ENCODE peak calls at places on chromosomes 13 and 19, in six cellular contexts. M is EL, F is neural progenitor cell, B is nephron progenitor cell, Z is WERI-Rb-1, G is PC-9. X is an unnamed sample.

GRCh38 chr19:30064021-30064699 is 122.1 kb downstream of the URI1 start:
- DNase-seq in F (no peak), B (no peak), G (no peak), M (no peak), Z (no peak), X (no peak)

GRCh38 chr13:26646603-26647002 is 89.1 kb downstream of the WASF3 start:
- DNase-seq in G (no peak), F (peak), B (no peak), Z (no peak), M (no peak), X (no peak)

GRCh38 chr13:36850790-36851438 is 31.9 kb downstream of the RFXAP start:
- DNase-seq in F (peak), G (no peak), M (peak), Z (peak), B (peak), X (no peak)

GRCh38 chr19:45920458-45920857 is 5.9 kb upstream of the NANOS2 start:
- DNase-seq in M (no peak), Z (peak), F (no peak), B (no peak), G (no peak), X (no peak)

GRCh38 chr19:18735324-18735723 is 51.8 kb downstream of the CRTC1 start:
- DNase-seq in F (no peak), B (no peak), G (no peak), M (no peak), Z (peak), X (no peak)

GRCh38 chr19:15129856-15130580 is 22.8 kb downstream of the SYDE1 start:
- DNase-seq in G (peak), Z (no peak), F (no peak), M (no peak), B (no peak), X (no peak)

GRCh38 chr13:40787062-40787461 is 2.3 kb upstream of the SLC25A15 start:
- DNase-seq in B (no peak), G (no peak), Z (no peak), M (peak), F (no peak), X (no peak)

GRCh38 chr13:74114202-74114601 is 20.0 kb downstream of the KLF12 start:
- DNase-seq in Z (no peak), M (peak), B (no peak), F (no peak), G (no peak), X (no peak)

GRCh38 chr19:18730885-18731513 is 47.5 kb downstream of the CRTC1 start:
- DNase-seq in Z (no peak), B (no peak), G (no peak), F (no peak), M (no peak), X (no peak)

GRCh38 chr19:1273263-1274041 is 1.9 kb upstream of the FAM174C start:
- DNase-seq in M (no peak), Z (peak), B (no peak), F (no peak), G (no peak), X (no peak)

GRCh38 chr19:55593096-55593772 is 6.1 kb downstream of the FIZ1 start:
- DNase-seq in M (no peak), F (no peak), G (no peak), Z (no peak), B (no peak), X (no peak)

GRCh38 chr19:1145635-1146417 is 28.2 kb downstream of the SBNO2 start:
- DNase-seq in Z (no peak), B (no peak), G (no peak), F (no peak), M (no peak), X (no peak)

GRCh38 chr13:33179463-33179862 is 106.1 kb downstream of the STARD13 start:
- DNase-seq in M (no peak), G (no peak), Z (no peak), B (no peak), F (no peak), X (no peak)

GRCh38 chr19:35712910-35713845 is 4.6 kb upstream of the KMT2B start:
- DNase-seq in B (no peak), Z (no peak), G (no peak), F (no peak), M (no peak), X (no peak)

GRCh38 chr13:43785681-43786471 is 896 bp downstream of the ENOX1 start:
- DNase-seq in Z (peak), G (peak), F (peak), M (peak), B (peak), X (no peak)

GRCh38 chr19:18493440-18494266 is 28.2 kb downstream of the ELL start:
- DNase-seq in M (no peak), F (no peak), G (no peak), Z (no peak), B (no peak), X (no peak)

GRCh38 chr13:46905249-46905648 is 8.4 kb upstream of the HTR2A start:
- DNase-seq in B (no peak), F (no peak), G (no peak), M (no peak), Z (no peak), X (no peak)